ENCODE peak calls at places on chromosomes 1 and 21, in ten cellular contexts. G, V, K, X, J, L, C, Y, I and Q are unnamed samples.

GRCh38 chr1:62381831-62382505 is 54.9 kb upstream of the USP1 start:
- DNase-seq in G (no peak), V (no peak), K (peak), X (no peak), J (no peak), L (no peak), C (no peak), Y (no peak), I (no peak), Q (peak)

GRCh38 chr21:45536301-45537081 is 5.7 kb downstream of the SLC19A1 start:
- DNase-seq in G (no peak), V (no peak), K (no peak), X (peak), J (no peak), L (no peak), C (no peak), Y (no peak), I (no peak), Q (no peak)

GRCh38 chr1:200905411-200906052 is 10.8 kb downstream of the INAVA start:
- DNase-seq in G (peak), V (no peak), K (peak), X (no peak), J (no peak), L (no peak), C (peak), Y (no peak), I (no peak), Q (peak)

GRCh38 chr1:77539510-77540142 is 142.8 kb downstream of the ZZZ3 start:
- DNase-seq in G (no peak), V (peak), K (peak), X (no peak), J (no peak), L (no peak), C (peak), Y (peak), I (no peak), Q (peak)

GRCh38 chr21:37367301-37367757 is 756 bp downstream of the DYRK1A start:
- DNase-seq in G (no peak), V (no peak), K (no peak), X (no peak), J (no peak), L (no peak), C (no peak), Y (no peak), I (no peak), Q (peak)

GRCh38 chr21:30206551-30207251 is 9.2 kb downstream of the CLDN8 start:
- DNase-seq in G (no peak), V (peak), K (peak), X (no peak), J (no peak), L (no peak), C (peak), Y (no peak), I (no peak), Q (peak)

GRCh38 chr1:21956720-21957552 is 19.8 kb upstream of the HSPG2 start:
- DNase-seq in G (no peak), V (peak), K (peak), X (peak), J (peak), L (no peak), C (peak), Y (peak), I (peak), Q (peak)

GRCh38 chr1:33036051-33036525 is 595 bp downstream of the AK2 start:
- DNase-seq in G (peak), V (peak), K (peak), X (no peak), J (peak), L (no peak), C (peak), Y (peak), I (no peak), Q (peak)

GRCh38 chr1:12153181-12153785 is 13.5 kb upstream of the TNFRSF1B start:
- DNase-seq in G (no peak), V (peak), K (no peak), X (no peak), J (peak), L (no peak), C (peak), Y (peak), I (peak), Q (peak)

GRCh38 chr1:157377216-157377821 is 175.0 kb downstream of the FCRL5 start:
- DNase-seq in G (peak), V (peak), K (peak), X (peak), J (peak), L (peak), C (peak), Y (peak), I (peak), Q (peak)

DNA sequence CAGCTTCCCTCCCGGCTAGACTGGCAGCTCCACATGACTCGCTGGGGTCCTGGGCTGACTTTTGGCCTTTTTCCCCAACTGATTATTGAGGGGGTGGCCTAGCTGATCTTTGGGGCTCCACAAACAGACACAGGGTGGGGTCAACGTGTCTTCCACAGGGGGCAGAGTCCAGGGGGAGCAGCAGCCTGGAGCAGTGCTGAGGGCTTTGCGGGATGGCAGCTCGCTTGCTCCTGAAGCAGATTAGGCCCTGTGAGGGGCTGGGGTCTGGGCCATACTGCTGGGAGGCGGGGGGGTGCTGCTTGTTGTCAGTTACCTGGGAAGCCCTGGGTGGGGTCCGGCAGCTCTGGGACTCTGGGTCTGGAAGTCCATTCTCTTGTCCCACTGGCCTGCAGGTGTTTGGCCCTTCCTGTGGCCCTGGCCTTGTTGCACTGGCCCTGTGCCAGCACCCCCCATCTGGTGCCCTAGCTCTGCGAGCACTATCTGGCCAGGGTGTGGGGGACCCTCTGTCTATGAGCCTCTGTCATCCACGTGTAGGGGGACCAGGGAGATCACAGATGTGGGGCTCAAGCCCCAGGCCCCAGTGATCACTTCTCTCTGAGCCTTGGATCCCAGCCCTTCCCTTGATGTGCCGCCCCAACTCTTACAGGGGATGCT is 12.3 kb upstream of the HES5 start:
- DNase-seq in G (no peak), V (no peak), K (no peak), X (no peak), J (no peak), L (no peak), C (no peak), Y (no peak), I (no peak), Q (no peak)
- H3K9ac ChIP-seq in G (no peak), V (no peak), K (no peak), X (no peak), J (no peak), L (no peak), C (no peak), Y (no peak), I (no peak), Q (no peak)

GRCh38 chr1:46317323-46317722 is 13.8 kb downstream of the UQCRH start:
- DNase-seq in G (no peak), V (no peak), K (no peak), X (peak), J (no peak), L (no peak), C (no peak), Y (no peak), I (no peak), Q (no peak)

GRCh38 chr1:46310321-46310720 is 6.8 kb downstream of the UQCRH start:
- DNase-seq in G (no peak), V (no peak), K (no peak), X (no peak), J (no peak), L (no peak), C (no peak), Y (no peak), I (no peak), Q (no peak)

DNA sequence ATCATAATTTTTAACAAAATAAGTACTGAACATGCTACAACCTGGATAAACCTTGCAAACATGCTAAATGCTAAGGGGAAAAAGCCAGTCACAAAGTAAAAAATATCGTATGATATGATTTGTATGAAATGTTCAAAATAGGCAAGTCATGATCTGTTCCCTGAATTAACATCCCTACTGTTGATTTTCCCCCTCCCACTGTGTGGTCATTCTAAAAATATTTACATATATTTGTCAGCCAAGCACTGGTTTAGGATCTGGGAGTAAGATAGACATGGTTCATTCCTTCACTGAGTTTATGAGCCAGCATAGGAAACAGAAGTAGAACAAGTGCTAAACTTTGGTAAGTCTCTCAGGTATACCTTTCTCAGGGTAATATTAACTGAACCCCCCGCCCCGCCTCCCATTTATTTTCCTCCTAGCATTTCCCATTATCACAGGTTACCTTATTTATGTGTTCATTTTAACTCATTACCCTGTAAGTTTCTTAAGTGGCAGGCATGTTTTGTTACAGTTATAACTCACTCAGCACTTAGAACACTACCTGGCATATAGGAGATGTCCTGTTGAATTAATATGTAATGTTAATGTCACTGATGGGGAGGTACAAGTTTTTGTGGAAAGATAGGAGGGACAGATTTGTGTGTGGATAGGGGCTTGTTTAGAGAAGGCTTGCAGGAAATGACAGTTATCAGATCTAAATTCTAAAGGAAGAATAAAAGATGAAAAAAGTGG is 12.3 kb downstream of the UQCRH start:
- DNase-seq in G (no peak), V (peak), K (peak), X (no peak), J (no peak), L (no peak), C (peak), Y (peak), I (no peak), Q (peak)
- H3K27ac ChIP-seq in G (no peak), V (no peak), K (no peak), X (no peak), J (no peak), L (no peak), C (no peak), Y (no peak), I (no peak), Q (peak)

DNA sequence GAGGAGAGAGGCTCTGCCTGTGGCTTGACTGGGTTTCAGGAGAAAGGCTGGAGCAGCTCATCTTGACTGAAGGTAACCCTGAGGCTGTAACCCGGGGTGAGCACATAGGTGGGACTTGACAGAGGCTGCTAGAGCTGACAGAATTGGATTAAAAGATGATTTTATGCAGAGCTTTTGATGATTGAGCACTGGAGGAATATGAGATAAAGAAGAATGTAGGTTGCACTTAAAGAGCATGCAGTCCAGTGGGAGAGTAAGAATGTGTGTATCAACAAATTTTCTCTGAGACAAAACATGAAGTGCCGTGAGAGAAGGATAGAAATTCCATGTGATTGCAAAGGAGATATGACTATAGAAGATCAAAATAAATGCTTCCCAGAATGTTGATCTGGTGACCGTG is 17.4 kb downstream of the LAMC1 start:
- DNase-seq in G (no peak), V (no peak), K (no peak), X (no peak), J (no peak), L (no peak), C (no peak), Y (no peak), I (no peak), Q (peak)
- H3K9ac ChIP-seq in G (no peak), V (no peak), K (no peak), X (no peak), J (peak), L (no peak), C (no peak), Y (peak), I (no peak), Q (peak)

GRCh38 chr1:150807674-150808073 is 386 bp downstream of the CTSK start:
- DNase-seq in G (no peak), V (peak), K (no peak), X (no peak), J (peak), L (no peak), C (no peak), Y (no peak), I (no peak), Q (peak)
- H3K27ac ChIP-seq in G (no peak), V (peak), K (no peak), X (no peak), J (no peak), L (no peak), C (no peak), Y (no peak), I (peak), Q (peak)

DNA sequence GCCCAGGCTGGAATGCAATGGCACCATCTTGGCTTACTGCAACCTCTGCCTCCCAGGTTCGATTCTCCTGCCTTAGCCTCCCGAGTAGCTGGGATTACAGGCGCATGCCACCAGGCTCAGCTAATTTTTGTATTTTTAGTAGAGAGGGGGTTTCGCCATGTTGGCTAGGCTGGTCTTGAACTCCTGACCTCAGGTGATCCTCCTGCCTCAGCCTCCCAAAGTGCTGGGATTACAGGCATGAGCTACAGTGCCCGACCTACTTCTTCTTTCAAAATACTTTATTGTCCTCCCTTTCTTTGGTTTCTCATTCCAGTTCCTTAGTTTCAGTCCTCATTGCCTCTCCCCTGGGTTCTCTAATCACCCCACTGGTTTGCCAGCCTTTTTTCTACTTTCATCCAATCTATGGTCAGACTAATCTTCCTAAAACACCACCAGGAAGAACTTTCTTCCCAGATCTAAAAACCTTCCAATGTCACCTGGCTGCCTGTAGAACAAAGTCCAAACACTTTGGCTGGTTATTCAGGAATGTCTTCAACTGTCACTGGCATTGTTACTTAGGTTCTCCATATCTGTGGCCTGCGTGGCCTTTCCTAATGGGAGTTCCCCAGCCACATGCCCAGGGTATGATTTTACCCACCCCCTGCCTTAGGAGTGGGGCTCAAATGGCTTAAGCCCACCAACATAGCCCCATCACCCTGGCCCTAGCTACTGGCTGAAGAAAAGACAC is 29.0 kb upstream of the SLC30A1 start:
- DNase-seq in G (no peak), V (no peak), K (no peak), X (no peak), J (no peak), L (no peak), C (no peak), Y (no peak), I (no peak), Q (no peak)
- H3K9ac ChIP-seq in G (no peak), V (no peak), K (no peak), X (no peak), J (no peak), L (no peak), C (no peak), Y (no peak), I (no peak), Q (no peak)